ENCODE peak calls at places on chromosomes 13 and 19, in five cellular contexts. N, P, G, O and C are unnamed samples.

GRCh38 chr19:13181747-13182388 is 31.7 kb downstream of the IER2 start:
- DNase-seq in N (peak), P (peak), G (peak), O (peak), C (no peak)

GRCh38 chr13:100815476-100816046 is 141.0 kb upstream of the TMTC4 start:
- DNase-seq in N (no peak), P (no peak), G (no peak), O (no peak), C (peak)

GRCh38 chr13:68176486-68176885 is 946.4 kb upstream of the PCDH9 start:
- DNase-seq in N (no peak), P (peak), G (no peak), O (no peak), C (no peak)

GRCh38 chr19:5679289-5680082 is 830 bp downstream of the MICOS13 start:
- DNase-seq in N (peak), P (no peak), G (no peak), O (peak), C (no peak)

GRCh38 chr19:38879400-38879751 is 1.3 kb upstream of the RINL start:
- DNase-seq in N (no peak), P (no peak), G (no peak), O (no peak), C (no peak)

GRCh38 chr19:19533826-19534225 is 4.2 kb upstream of the CILP2 start:
- DNase-seq in N (no peak), P (no peak), G (no peak), O (no peak), C (no peak)

GRCh38 chr13:24135674-24136300 is 24.7 kb upstream of the SPATA13 start:
- DNase-seq in N (no peak), P (peak), G (no peak), O (no peak), C (no peak)

GRCh38 chr19:57813919-57814504 is 701 bp downstream of the ZNF552 start:
- DNase-seq in N (no peak), P (peak), G (no peak), O (no peak), C (no peak)

GRCh38 chr13:95191821-95192220 is 109.4 kb downstream of the ABCC4 start:
- DNase-seq in N (peak), P (peak), G (peak), O (peak), C (no peak)

GRCh38 chr19:42269518-42270345 is 680 bp downstream of the CIC start:
- DNase-seq in N (peak), P (no peak), G (no peak), O (no peak), C (no peak)

GRCh38 chr13:39296193-39296592 is 257.9 kb downstream of the NHLRC3 start:
- DNase-seq in N (no peak), P (no peak), G (no peak), O (no peak), C (no peak)

GRCh38 chr13:97385146-97385545 is 48.8 kb upstream of the RAP2A start:
- DNase-seq in N (no peak), P (peak), G (no peak), O (no peak), C (no peak)

GRCh38 chr13:63595811-63596210 is 2180.2 kb upstream of the PCDH20 start:
- DNase-seq in N (no peak), P (no peak), G (no peak), O (no peak), C (no peak)

GRCh38 chr13:51097353-51098043 is 13.6 kb downstream of the C13orf42 start:
- DNase-seq in N (no peak), P (no peak), G (no peak), O (no peak), C (no peak)

GRCh38 chr13:89199138-89199537 is 1528.0 kb downstream of the SLITRK5 start:
- DNase-seq in N (no peak), P (peak), G (no peak), O (no peak), C (peak)

GRCh38 chr19:57105976-57106610 is 13.7 kb upstream of the USP29 start:
- DNase-seq in N (no peak), P (no peak), G (no peak), O (no peak), C (no peak)

GRCh38 chr13:106589716-106590115 is 21.8 kb upstream of the ARGLU1 start:
- DNase-seq in N (no peak), P (no peak), G (no peak), O (no peak), C (no peak)

GRCh38 chr19:27777726-27778125 is 1435.2 kb downstream of the UQCRFS1 start:
- DNase-seq in N (no peak), P (no peak), G (no peak), O (no peak), C (no peak)

GRCh38 chr19:18284710-18285430 is 3.4 kb upstream of the JUND start:
- DNase-seq in N (no peak), P (no peak), G (no peak), O (no peak), C (no peak)

GRCh38 chr13:79384022-79384610 is 21.9 kb downstream of the RBM26 start:
- DNase-seq in N (no peak), P (no peak), G (no peak), O (no peak), C (no peak)

GRCh38 chr13:20441066-20441465 is 84.6 kb downstream of the CRYL1 start:
- DNase-seq in N (no peak), P (no peak), G (no peak), O (no peak), C (no peak)

GRCh38 chr19:10936661-10937084 is 8.1 kb downstream of the TIMM29 start:
- DNase-seq in N (no peak), P (peak), G (no peak), O (no peak), C (no peak)

GRCh38 chr13:49240017-49240416 is 7.7 kb upstream of the CDADC1 start:
- DNase-seq in N (no peak), P (peak), G (no peak), O (no peak), C (no peak)

GRCh38 chr19:15195987-15196682 is 4.7 kb downstream of the NOTCH3 start:
- DNase-seq in N (peak), P (no peak), G (peak), O (peak), C (peak)

GRCh38 chr19:45446295-45446694 is 21.5 kb upstream of the FOSB start:
- DNase-seq in N (no peak), P (peak), G (no peak), O (no peak), C (no peak)

GRCh38 chr19:54418030-54418929 is 3.0 kb downstream of the TTYH1 start:
- DNase-seq in N (peak), P (peak), G (no peak), O (no peak), C (no peak)

GRCh38 chr13:112653821-112654220 is 36.0 kb upstream of the ATP11A start:
- DNase-seq in N (no peak), P (no peak), G (no peak), O (no peak), C (no peak)

GRCh38 chr13:34413538-34414210 is 528.4 kb upstream of the NBEA start:
- DNase-seq in N (no peak), P (no peak), G (no peak), O (no peak), C (no peak)

GRCh38 chr13:68993154-68993553 is 1114.5 kb upstream of the ATXN8OS start:
- DNase-seq in N (no peak), P (no peak), G (no peak), O (no peak), C (no peak)

GRCh38 chr19:2629491-2630351 is 72.8 kb downstream of the GNG7 start:
- DNase-seq in N (no peak), P (no peak), G (no peak), O (no peak), C (no peak)
- H3K27ac ChIP-seq in N (peak), P (no peak), G (peak), O (peak), C (no peak)

DNA sequence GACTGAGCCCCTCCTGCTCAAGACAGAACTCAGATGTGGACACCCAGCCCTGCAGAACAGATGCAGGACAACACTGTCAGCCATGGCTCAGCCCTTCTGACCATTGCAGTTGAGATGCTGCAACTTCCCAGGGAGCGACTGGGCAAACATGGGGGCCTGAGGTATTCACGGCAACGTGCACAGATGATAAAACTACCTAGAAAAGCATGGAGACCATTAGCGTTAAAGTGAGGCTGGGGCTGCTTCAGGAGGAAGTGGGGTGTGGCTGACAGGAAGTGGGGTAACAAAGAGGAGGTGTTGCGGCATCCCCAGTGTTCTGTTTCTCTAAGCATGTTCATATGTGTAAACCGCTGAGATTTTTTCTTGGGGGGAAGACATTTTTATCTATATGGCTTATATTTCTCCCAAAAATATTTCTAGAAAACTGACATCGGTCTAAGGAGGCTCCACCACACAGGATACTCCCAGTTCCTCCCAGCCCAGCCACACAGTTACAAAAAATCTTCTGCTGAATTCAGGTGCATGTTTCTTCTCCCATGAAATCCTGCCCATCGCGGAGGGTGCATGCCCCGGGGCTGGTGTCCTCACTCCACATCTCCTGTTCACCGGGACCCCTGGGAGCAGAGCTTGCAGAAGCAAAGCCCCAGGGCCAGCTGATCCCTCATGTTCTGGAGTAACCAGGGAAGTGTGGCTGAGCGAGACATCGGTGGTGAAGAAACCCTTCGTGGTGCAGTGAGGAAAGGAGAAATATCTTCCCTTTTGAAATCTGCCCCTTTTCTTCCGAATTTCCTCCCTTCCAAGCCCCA is 1.1 kb upstream of the SIGLEC9 start:
- DNase-seq in N (no peak), P (no peak), G (no peak), O (peak), C (no peak)
- H3K27ac ChIP-seq in N (no peak), P (no peak), G (peak), O (peak), C (no peak)

DNA sequence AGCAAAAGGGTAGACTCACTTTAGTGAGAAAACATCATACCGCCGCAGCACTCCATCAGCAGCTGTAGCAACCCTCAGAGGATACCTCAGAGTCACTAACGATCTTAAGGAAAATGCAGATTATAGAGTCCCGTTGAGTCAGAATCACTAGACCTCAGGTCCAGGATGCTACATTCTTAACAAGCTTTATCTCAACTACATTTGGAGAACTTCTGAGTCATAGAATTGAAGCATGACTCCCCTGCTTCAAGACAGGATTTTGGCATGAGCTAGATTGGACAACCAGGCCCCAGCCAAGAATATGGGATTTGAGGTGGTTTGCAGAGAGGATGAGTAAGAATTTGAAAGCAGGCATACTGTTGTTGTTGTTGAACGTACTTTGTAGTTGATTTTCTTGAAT is 118.9 kb upstream of the UBL3 start:
- DNase-seq in N (no peak), P (no peak), G (no peak), O (no peak), C (no peak)
- H3K27ac ChIP-seq in N (no peak), P (no peak), G (no peak), O (no peak), C (no peak)

GRCh38 chr13:110310541-110311491 is 3.7 kb downstream of the COL4A2 start:
- DNase-seq in N (no peak), P (no peak), G (peak), O (no peak), C (no peak)
- H3K27ac ChIP-seq in N (peak), P (no peak), G (peak), O (peak), C (no peak)